ENCODE peak calls at places on chromosome 1, in four cellular contexts. One of them, this sample, is unnamed.

GRCh38 chr1:155009221-155009711 is 6.7 kb downstream of the ZBTB7B start:
- DNase-seq in WTC11: no peak
- DNase-seq in HEK293T: no peak
- DNase-seq in HepG2: no peak
- DNase-seq in this sample: no peak

GRCh38 chr1:201546093-201546492 is 7.2 kb downstream of the NAV1 start:
- DNase-seq in WTC11: no peak
- DNase-seq in HEK293T: no peak
- DNase-seq in HepG2: no peak
- DNase-seq in this sample: no peak

GRCh38 chr1:182083851-182084486 is 22.5 kb upstream of the ZNF648 start:
- DNase-seq in WTC11: no peak
- DNase-seq in HEK293T: no peak
- DNase-seq in HepG2: no peak
- DNase-seq in this sample: no peak

GRCh38 chr1:164608651-164609057 is 49.7 kb downstream of the PBX1 start:
- DNase-seq in WTC11: no peak
- DNase-seq in HEK293T: no peak
- DNase-seq in HepG2: no peak
- DNase-seq in this sample: no peak

GRCh38 chr1:151156515-151156819 is at the start of gene TNFAIP8L2:
- DNase-seq in WTC11: peak
- DNase-seq in HEK293T: no peak
- DNase-seq in HepG2: no peak
- DNase-seq in this sample: peak

GRCh38 chr1:159944623-159945455 is 574 bp downstream of the IGSF9 start:
- DNase-seq in WTC11: no peak
- DNase-seq in HEK293T: no peak
- DNase-seq in HepG2: no peak
- DNase-seq in this sample: no peak

GRCh38 chr1:220544901-220545303 is 17.0 kb downstream of the MARK1 start:
- DNase-seq in WTC11: peak
- DNase-seq in HEK293T: peak
- DNase-seq in HepG2: peak
- DNase-seq in this sample: peak

GRCh38 chr1:64539808-64540207 is 69.9 kb downstream of the CACHD1 start:
- DNase-seq in WTC11: no peak
- DNase-seq in HEK293T: no peak
- DNase-seq in HepG2: no peak
- DNase-seq in this sample: no peak

GRCh38 chr1:92485374-92486250 is 1.1 kb downstream of the GFI1 start:
- DNase-seq in WTC11: peak
- DNase-seq in HEK293T: peak
- DNase-seq in HepG2: peak
- DNase-seq in this sample: peak

GRCh38 chr1:85182700-85183099 is 18.1 kb downstream of the SYDE2 start:
- DNase-seq in WTC11: no peak
- DNase-seq in HEK293T: no peak
- DNase-seq in HepG2: no peak
- DNase-seq in this sample: no peak
- TF ChIP-seq ELF4 in WTC11: no peak
- TF ChIP-seq ELF4 in HEK293T: no peak
- TF ChIP-seq ELF4 in HepG2: no peak
- TF ChIP-seq ELF4 in this sample: no peak

GRCh38 chr1:89719502-89720306 is 86.8 kb downstream of the LRRC8C start:
- DNase-seq in WTC11: no peak
- DNase-seq in HEK293T: no peak
- DNase-seq in HepG2: no peak
- DNase-seq in this sample: no peak
- TF ChIP-seq ELF4 in WTC11: no peak
- TF ChIP-seq ELF4 in HEK293T: no peak
- TF ChIP-seq ELF4 in HepG2: no peak
- TF ChIP-seq ELF4 in this sample: no peak

GRCh38 chr1:16205891-16206546 is 6.4 kb downstream of the ARHGEF19 start:
- DNase-seq in WTC11: no peak
- DNase-seq in HEK293T: no peak
- DNase-seq in HepG2: no peak
- DNase-seq in this sample: no peak

GRCh38 chr1:16205333-16205671 is 7.2 kb downstream of the ARHGEF19 start:
- DNase-seq in WTC11: no peak
- DNase-seq in HEK293T: no peak
- DNase-seq in HepG2: no peak
- DNase-seq in this sample: no peak

GRCh38 chr1:16204216-16204615 is 8.2 kb downstream of the ARHGEF19 start:
- DNase-seq in WTC11: no peak
- DNase-seq in HEK293T: no peak
- DNase-seq in HepG2: no peak
- DNase-seq in this sample: no peak

GRCh38 chr1:16203550-16203949 is 8.9 kb downstream of the ARHGEF19 start:
- DNase-seq in WTC11: no peak
- DNase-seq in HEK293T: no peak
- DNase-seq in HepG2: no peak
- DNase-seq in this sample: no peak

GRCh38 chr1:16204634-16205332 is 7.7 kb downstream of the ARHGEF19 start:
- DNase-seq in WTC11: peak
- DNase-seq in HEK293T: peak
- DNase-seq in HepG2: peak
- DNase-seq in this sample: peak
- TF ChIP-seq ELF4 in WTC11: no peak
- TF ChIP-seq ELF4 in HEK293T: no peak
- TF ChIP-seq ELF4 in HepG2: no peak
- TF ChIP-seq ELF4 in this sample: no peak

DNA sequence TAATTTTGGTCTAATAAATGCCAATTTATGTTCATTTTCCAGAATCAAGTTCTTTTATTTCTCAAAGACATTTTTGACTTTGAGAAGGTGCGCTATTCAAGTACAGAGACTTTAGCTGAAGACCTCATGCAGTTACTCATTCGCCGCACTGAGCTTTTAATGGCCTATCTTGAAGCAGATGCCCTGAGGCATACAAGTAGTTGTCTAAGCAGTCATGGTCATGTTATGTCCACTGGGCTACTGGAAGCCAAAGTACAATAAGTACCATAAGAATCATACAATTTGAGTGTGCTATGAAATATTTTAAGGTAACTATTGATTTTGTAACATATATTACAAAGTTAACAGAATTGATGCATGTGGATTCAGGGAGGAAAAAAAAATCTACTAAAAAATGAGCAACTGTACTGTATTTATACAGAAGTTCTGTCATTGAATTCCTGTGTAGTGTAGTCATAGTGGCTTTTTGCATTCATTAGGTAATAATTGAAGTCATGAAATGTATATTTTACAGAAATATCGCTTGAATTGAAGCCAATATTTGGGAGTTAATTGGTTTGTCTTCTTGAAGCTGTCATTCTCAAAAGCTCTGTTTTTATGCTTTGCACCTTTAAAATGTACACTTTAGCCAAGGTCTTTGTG is 13.5 kb upstream of the NEXN start:
- DNase-seq in WTC11: no peak
- DNase-seq in HEK293T: no peak
- DNase-seq in HepG2: no peak
- DNase-seq in this sample: no peak
- TF ChIP-seq ELF4 in WTC11: no peak
- TF ChIP-seq ELF4 in HEK293T: no peak
- TF ChIP-seq ELF4 in HepG2: no peak
- TF ChIP-seq ELF4 in this sample: no peak

DNA sequence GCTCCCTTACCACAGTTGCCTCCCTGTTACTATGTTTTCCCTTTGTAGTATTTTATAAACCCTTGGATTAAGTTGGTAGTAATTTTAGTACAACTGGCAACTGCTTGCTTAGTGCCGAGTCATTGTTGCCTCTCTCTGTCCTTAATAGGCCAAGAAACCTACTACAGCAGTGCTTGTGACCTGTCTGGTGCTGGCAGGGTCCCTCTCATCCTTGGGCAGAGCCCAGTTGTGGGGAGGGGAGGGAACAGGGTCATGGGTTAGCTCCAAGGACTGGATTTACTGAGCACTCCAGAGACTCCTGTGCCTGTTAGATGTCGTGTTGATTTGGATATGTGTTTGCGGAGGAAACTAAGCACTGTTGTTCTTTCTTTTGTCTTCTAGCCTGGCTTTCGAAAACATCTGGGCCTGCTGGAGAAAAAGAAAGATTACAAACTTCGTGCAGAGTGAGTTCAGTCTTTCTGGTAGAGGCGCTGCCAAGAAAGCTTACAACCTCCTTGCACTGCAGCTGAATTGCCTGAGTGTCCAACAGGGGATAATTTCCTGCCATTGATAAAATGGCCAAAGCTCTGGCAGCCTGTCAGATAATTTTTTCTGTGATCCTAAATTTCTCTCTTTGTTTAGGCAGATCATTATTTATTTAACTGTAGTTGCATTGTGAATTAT is 3.6 kb downstream of the UTP11 start:
- DNase-seq in WTC11: no peak
- DNase-seq in HEK293T: no peak
- DNase-seq in HepG2: no peak
- DNase-seq in this sample: no peak
- TF ChIP-seq ELF4 in WTC11: no peak
- TF ChIP-seq ELF4 in HEK293T: no peak
- TF ChIP-seq ELF4 in HepG2: no peak
- TF ChIP-seq ELF4 in this sample: no peak

GRCh38 chr1:156366378-156366777 is 2.6 kb upstream of the RHBG start:
- DNase-seq in WTC11: no peak
- DNase-seq in HEK293T: no peak
- DNase-seq in HepG2: no peak
- DNase-seq in this sample: no peak

GRCh38 chr1:156366832-156367231 is 2.2 kb upstream of the RHBG start:
- DNase-seq in WTC11: no peak
- DNase-seq in HEK293T: no peak
- DNase-seq in HepG2: no peak
- DNase-seq in this sample: no peak

GRCh38 chr1:156367386-156368156 is 1.4 kb upstream of the RHBG start:
- DNase-seq in WTC11: no peak
- DNase-seq in HEK293T: no peak
- DNase-seq in HepG2: peak
- DNase-seq in this sample: no peak

GRCh38 chr1:156368889-156369684 is at the start of gene RHBG:
- DNase-seq in WTC11: peak
- DNase-seq in HEK293T: no peak
- DNase-seq in HepG2: peak
- DNase-seq in this sample: peak

DNA sequence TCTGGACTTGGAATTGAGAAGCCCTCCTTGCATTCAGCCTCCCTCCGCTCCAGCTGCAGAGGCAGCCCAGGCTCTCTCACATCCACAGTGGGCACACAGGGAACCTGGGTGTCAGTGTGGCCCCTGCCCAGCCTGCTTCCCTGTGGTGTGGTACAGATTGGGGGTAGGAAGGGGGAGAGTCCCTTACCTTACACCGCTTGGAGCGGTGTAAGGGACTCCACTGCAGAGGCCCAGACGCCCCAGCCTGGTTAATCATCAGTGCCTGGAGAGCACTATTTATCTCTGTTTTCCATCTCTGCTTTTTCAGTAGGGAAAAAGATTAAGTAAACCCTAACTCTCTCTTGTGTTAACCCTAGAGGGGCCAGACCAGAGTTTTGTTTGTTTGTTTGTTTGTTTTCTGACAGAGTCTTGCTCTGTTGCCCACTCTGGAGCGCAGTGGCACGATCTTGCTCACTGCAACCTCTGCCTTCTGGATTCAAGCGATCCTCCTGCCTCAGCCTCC is 803 bp upstream of the RHBG start:
- DNase-seq in WTC11: no peak
- DNase-seq in HEK293T: no peak
- DNase-seq in HepG2: peak
- DNase-seq in this sample: no peak
- TF ChIP-seq ELF4 in WTC11: no peak
- TF ChIP-seq ELF4 in HEK293T: no peak
- TF ChIP-seq ELF4 in HepG2: no peak
- TF ChIP-seq ELF4 in this sample: no peak

DNA sequence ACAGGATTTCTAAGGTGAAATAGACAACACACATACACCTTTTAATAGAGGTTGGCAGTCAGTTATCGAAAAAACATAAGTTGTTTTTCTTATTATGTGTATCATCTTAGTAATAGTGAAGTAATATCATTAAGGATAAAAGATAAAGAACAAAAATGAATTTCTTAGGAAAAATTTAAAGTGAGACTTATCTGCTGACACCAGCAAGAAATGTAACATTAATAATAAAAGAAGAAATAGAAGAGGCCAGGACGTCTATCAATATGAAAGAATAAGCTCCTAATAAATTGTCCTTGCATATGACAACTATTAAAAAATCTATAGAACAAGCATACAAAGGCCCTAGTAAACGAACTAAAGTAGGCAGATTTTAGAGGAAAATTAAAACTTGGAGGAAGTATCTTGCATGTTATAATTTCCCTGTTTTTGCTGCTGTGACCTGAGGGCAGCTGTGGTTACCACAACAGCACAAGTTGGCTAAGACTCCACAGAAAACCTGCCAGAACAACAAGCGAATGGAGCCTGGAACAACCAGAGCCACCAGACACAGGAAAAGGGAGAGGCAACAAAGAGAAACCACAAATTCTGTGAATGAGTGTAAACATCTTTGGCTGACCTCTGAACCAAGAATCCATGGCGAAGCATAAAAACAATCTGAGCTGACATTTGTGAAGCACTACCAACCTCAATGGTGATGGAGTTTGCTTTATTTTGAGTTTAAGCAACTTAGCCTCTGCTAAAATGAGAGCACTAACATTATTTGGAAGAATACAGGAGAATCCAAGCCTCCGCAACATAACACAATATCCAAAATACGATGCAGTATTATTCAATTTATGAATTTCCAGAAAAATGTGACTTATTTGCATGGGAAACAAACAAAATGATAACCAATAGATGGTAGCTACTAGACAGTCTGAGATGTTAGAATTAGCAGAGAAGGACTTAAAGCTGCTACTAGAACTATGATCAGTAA is 207.5 kb downstream of the KCNT2 start:
- DNase-seq in WTC11: no peak
- DNase-seq in HEK293T: no peak
- DNase-seq in HepG2: peak
- DNase-seq in this sample: no peak
- TF ChIP-seq ELF4 in WTC11: no peak
- TF ChIP-seq ELF4 in HEK293T: no peak
- TF ChIP-seq ELF4 in HepG2: no peak
- TF ChIP-seq ELF4 in this sample: no peak

GRCh38 chr1:71196685-71197084 is 115.8 kb upstream of the ZRANB2 start:
- DNase-seq in WTC11: no peak
- DNase-seq in HEK293T: no peak
- DNase-seq in HepG2: no peak
- DNase-seq in this sample: no peak
- TF ChIP-seq ELF4 in WTC11: no peak
- TF ChIP-seq ELF4 in HEK293T: no peak
- TF ChIP-seq ELF4 in HepG2: no peak
- TF ChIP-seq ELF4 in this sample: no peak

GRCh38 chr1:109767596-109768334 is 4.0 kb upstream of the EPS8L3 start:
- DNase-seq in WTC11: peak
- DNase-seq in HEK293T: no peak
- DNase-seq in HepG2: no peak
- DNase-seq in this sample: no peak
- TF ChIP-seq ELF4 in WTC11: no peak
- TF ChIP-seq ELF4 in HEK293T: no peak
- TF ChIP-seq ELF4 in HepG2: no peak
- TF ChIP-seq ELF4 in this sample: no peak

This sample was measured in K562.